ENCODE peak calls at places on chromosomes 16 and 17, in nine cellular contexts. M, E, R, J, W, H, L, Z and I are unnamed samples.

GRCh38 chr16:77986021-77986420 is 36.3 kb upstream of the CLEC3A start:
- DNase-seq in M (no peak), E (no peak), R (no peak), J (no peak), W (no peak), H (no peak), L (no peak), Z (no peak), I (no peak)

GRCh38 chr16:2319606-2320005 is 20.9 kb downstream of the ABCA3 start:
- DNase-seq in M (no peak), E (no peak), R (no peak), J (peak), W (no peak), H (no peak), L (no peak), Z (no peak), I (no peak)

GRCh38 chr16:65070831-65071230 is 51.0 kb downstream of the CDH11 start:
- DNase-seq in M (peak), E (no peak), R (peak), J (no peak), W (peak), H (peak), L (peak), Z (peak), I (peak)

GRCh38 chr17:58066409-58066808 is 16.8 kb upstream of the DYNLL2 start:
- DNase-seq in M (no peak), E (no peak), R (no peak), J (no peak), W (no peak), H (no peak), L (no peak), Z (no peak), I (no peak)

GRCh38 chr17:885971-886571 is 93.5 kb downstream of the NXN start:
- DNase-seq in M (peak), E (peak), R (no peak), J (peak), W (peak), H (peak), L (peak), Z (no peak), I (no peak)

GRCh38 chr16:85284138-85284897 is 172.0 kb upstream of the CIBAR2 start:
- DNase-seq in M (no peak), E (no peak), R (no peak), J (peak), W (no peak), H (no peak), L (no peak), Z (no peak), I (no peak)

GRCh38 chr17:4365103-4365627 is 1.3 kb downstream of the UBE2G1 start:
- DNase-seq in M (peak), E (peak), R (peak), J (peak), W (peak), H (peak), L (peak), Z (peak), I (peak)

GRCh38 chr17:19508327-19508867 is 25.3 kb upstream of the SLC47A1 start:
- DNase-seq in M (peak), E (peak), R (no peak), J (peak), W (no peak), H (no peak), L (peak), Z (no peak), I (no peak)

GRCh38 chr16:15482068-15482747 is 47.8 kb downstream of the BMERB1 start:
- DNase-seq in M (peak), E (peak), R (peak), J (no peak), W (peak), H (peak), L (peak), Z (peak), I (peak)

GRCh38 chr16:71406724-71407123 is 35.1 kb downstream of the TLE7 start:
- DNase-seq in M (no peak), E (no peak), R (no peak), J (no peak), W (no peak), H (no peak), L (no peak), Z (no peak), I (no peak)

GRCh38 chr16:3752984-3753383 is 35.7 kb upstream of the TRAP1 start:
- DNase-seq in M (no peak), E (no peak), R (no peak), J (no peak), W (no peak), H (no peak), L (peak), Z (no peak), I (no peak)
- TF ChIP-seq CTCF in M (no peak), E (no peak), R (no peak), J (no peak), W (no peak), H (no peak), L (no peak), Z (no peak), I (no peak)

DNA sequence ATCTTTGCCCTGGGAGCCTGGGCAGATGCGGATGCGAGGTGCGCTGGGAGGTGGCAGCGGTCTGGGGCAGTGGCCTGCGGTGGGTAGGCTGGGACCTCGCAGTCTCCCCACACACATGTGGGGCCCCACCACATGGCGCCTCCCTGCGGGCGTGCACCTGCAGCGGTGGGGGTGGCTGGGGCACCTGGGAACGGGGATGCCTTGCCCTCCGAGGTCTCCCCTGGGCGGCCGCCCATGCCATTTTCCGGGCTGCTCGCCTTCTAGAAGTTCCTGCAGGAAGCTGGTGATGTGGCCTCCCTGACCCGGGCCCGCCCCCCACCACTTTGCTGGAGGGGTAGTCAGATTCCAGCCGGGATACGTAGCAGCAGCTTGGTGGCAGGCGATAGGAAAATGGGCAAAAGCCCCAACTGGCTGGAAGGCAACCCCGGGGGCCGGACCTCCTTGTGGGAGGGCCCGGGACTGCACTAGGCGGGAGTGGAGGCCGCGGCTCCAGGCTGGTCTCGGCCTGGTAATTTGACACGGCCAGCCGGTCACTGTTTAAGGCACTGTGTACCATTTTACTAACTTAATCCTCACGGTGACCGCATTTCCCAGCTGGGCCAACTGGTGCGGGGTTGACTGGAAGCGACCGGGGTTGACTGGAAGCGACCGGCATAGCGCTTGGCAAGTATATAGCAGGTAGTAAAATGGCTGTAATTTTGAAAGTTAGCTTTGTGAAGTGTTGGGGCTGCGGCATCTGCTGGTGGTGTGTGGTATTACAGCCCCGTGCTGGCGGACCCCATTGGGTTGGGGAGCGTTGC is 38.5 kb downstream of the IGF2BP1 start:
- DNase-seq in M (no peak), E (peak), R (no peak), J (peak), W (peak), H (peak), L (peak), Z (no peak), I (peak)
- H3K4me3 ChIP-seq in M (peak), E (no peak), R (no peak), J (peak), W (no peak), H (peak), L (no peak), Z (peak), I (no peak)

GRCh38 chr16:12294471-12294870 is 317.9 kb downstream of the SNX29 start:
- DNase-seq in M (no peak), E (no peak), R (no peak), J (no peak), W (no peak), H (no peak), L (no peak), Z (no peak), I (no peak)
- TF ChIP-seq CTCF in M (no peak), E (no peak), R (no peak), J (no peak), W (no peak), H (no peak), L (no peak), Z (no peak), I (no peak)

DNA sequence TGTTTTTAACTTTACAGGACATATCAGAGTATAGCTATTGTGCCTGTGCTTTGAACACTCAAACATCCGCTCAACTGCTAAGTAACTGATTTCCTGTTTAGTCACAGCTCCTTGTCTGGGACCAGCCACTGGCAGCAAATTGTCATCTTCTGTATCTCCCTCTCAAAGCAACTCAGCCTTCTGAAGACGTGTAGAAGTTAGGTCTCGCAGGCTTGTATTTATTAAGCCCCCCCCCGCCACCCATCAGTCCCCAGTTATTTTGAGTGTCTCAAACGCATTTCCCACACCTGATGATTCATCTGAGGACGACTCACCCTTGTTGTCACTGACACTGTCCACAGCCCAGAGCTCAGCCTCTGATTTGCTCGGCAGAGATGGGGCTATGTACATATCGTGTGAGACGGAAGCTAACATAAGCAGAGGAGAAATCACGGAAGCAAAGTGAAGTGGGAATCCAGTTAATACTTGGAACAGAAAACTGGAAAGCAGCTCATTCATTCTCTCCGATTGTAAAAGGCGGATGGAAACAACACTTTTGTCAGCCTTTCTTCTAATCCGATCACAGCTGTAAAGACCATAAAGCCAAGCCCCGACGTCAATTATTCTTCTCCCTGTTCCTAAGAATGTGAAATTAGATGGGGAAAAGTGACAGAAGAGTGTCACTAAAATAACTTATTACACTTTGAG is 64.1 kb downstream of the PITPNC1 start:
- DNase-seq in M (no peak), E (no peak), R (peak), J (no peak), W (peak), H (peak), L (peak), Z (no peak), I (peak)
- H3K4me3 ChIP-seq in M (no peak), E (no peak), R (no peak), J (peak), W (no peak), H (no peak), L (peak), Z (no peak), I (peak)

GRCh38 chr16:4215106-4215505 is 26.8 kb downstream of the SRL start:
- DNase-seq in M (no peak), E (no peak), R (no peak), J (no peak), W (no peak), H (no peak), L (peak), Z (no peak), I (no peak)
- TF ChIP-seq CTCF in M (no peak), E (no peak), R (no peak), J (no peak), W (no peak), H (no peak), L (no peak), Z (no peak), I (no peak)

DNA sequence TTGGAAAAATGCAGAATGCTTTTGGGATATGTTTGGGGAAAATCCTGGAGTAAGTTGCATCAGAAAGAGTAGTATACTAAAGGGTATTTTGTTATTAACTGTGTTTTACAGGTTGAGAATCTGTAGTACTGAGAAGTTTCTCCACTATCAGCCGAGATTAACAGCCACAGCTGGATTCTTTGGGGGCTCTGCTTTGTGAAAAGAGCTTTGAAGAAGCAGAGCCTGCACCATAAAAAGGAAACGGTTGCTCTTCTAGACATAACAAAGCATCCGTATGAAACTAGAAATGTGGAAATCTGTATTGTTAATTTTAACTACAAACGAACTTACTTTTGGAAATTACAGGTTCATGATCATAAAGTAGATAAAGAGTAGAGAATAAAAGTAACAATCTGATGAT is 5.3 kb downstream of the NLK start:
- DNase-seq in M (no peak), E (no peak), R (no peak), J (no peak), W (no peak), H (no peak), L (no peak), Z (no peak), I (no peak)
- H3K4me3 ChIP-seq in M (no peak), E (no peak), R (no peak), J (no peak), W (no peak), H (no peak), L (no peak), Z (no peak), I (no peak)

GRCh38 chr17:33642002-33642401 is 348.9 kb upstream of the ASIC2 start:
- DNase-seq in M (no peak), E (no peak), R (no peak), J (no peak), W (no peak), H (no peak), L (no peak), Z (no peak), I (no peak)
- TF ChIP-seq CTCF in M (no peak), E (no peak), R (no peak), J (no peak), W (no peak), H (no peak), L (no peak), Z (no peak), I (no peak)